ENCODE peak calls at places on chromosomes 4 and X, in six cellular contexts. One of them, this sample, is unnamed.

GRCh38 chrX:95484781-95485180 is 1199.9 kb upstream of the DIAPH2 start:
- DNase-seq in K562: no peak
- DNase-seq in HEK293T: no peak
- DNase-seq in IMR-90: no peak
- DNase-seq in A549: no peak
- DNase-seq in HepG2: no peak
- DNase-seq in this sample: no peak

GRCh38 chrX:96311366-96311765 is 373.3 kb upstream of the DIAPH2 start:
- DNase-seq in K562: no peak
- DNase-seq in HEK293T: no peak
- DNase-seq in IMR-90: no peak
- DNase-seq in A549: no peak
- DNase-seq in HepG2: no peak
- DNase-seq in this sample: no peak

GRCh38 chr4:152363086-152363485 is 172.8 kb downstream of the FBXW7 start:
- DNase-seq in K562: no peak
- DNase-seq in HEK293T: no peak
- DNase-seq in IMR-90: peak
- DNase-seq in A549: no peak
- DNase-seq in HepG2: no peak
- DNase-seq in this sample: no peak

GRCh38 chr4:159006202-159006601 is 96.7 kb upstream of the RAPGEF2 start:
- DNase-seq in K562: no peak
- DNase-seq in HEK293T: no peak
- DNase-seq in IMR-90: peak
- DNase-seq in A549: peak
- DNase-seq in HepG2: peak
- DNase-seq in this sample: no peak

GRCh38 chrX:314049-314448 is 4.5 kb downstream of the GTPBP6 start:
- DNase-seq in K562: no peak
- DNase-seq in HEK293T: no peak
- DNase-seq in IMR-90: no peak
- DNase-seq in A549: no peak
- DNase-seq in HepG2: no peak
- DNase-seq in this sample: no peak

GRCh38 chr4:99467908-99468307 is 32.8 kb upstream of the ADH7 start:
- DNase-seq in K562: no peak
- DNase-seq in HEK293T: no peak
- DNase-seq in IMR-90: no peak
- DNase-seq in A549: no peak
- DNase-seq in HepG2: no peak
- DNase-seq in this sample: no peak

GRCh38 chrX:16145656-16146055 is 21.6 kb upstream of the MAGEB17 start:
- DNase-seq in K562: no peak
- DNase-seq in HEK293T: no peak
- DNase-seq in IMR-90: no peak
- DNase-seq in A549: no peak
- DNase-seq in HepG2: no peak
- DNase-seq in this sample: no peak

GRCh38 chr4:140046573-140046972 is 107.4 kb downstream of the MAML3 start:
- DNase-seq in K562: no peak
- DNase-seq in HEK293T: no peak
- DNase-seq in IMR-90: no peak
- DNase-seq in A549: no peak
- DNase-seq in HepG2: no peak
- DNase-seq in this sample: no peak

GRCh38 chrX:22629105-22629725 is 356.5 kb downstream of the CBLL2 start:
- DNase-seq in K562: no peak
- DNase-seq in HEK293T: no peak
- DNase-seq in IMR-90: peak
- DNase-seq in A549: no peak
- DNase-seq in HepG2: no peak
- DNase-seq in this sample: no peak

GRCh38 chr4:68368566-68369473 is 18.9 kb upstream of the YTHDC1 start:
- DNase-seq in K562: no peak
- DNase-seq in HEK293T: no peak
- DNase-seq in IMR-90: peak
- DNase-seq in A549: peak
- DNase-seq in HepG2: no peak
- DNase-seq in this sample: no peak

GRCh38 chr4:94448815-94449375 is 2.8 kb upstream of the PDLIM5 start:
- DNase-seq in K562: no peak
- DNase-seq in HEK293T: no peak
- DNase-seq in IMR-90: no peak
- DNase-seq in A549: no peak
- DNase-seq in HepG2: no peak
- DNase-seq in this sample: no peak

GRCh38 chr4:70452946-70453345 is 19.1 kb upstream of the MUC7 start:
- DNase-seq in K562: no peak
- DNase-seq in HEK293T: no peak
- DNase-seq in IMR-90: no peak
- DNase-seq in A549: no peak
- DNase-seq in HepG2: no peak
- DNase-seq in this sample: no peak
- TF ChIP-seq BHLHE40 in K562: no peak
- TF ChIP-seq BHLHE40 in HEK293T: no peak
- TF ChIP-seq BHLHE40 in IMR-90: no peak
- TF ChIP-seq BHLHE40 in A549: no peak
- TF ChIP-seq BHLHE40 in HepG2: no peak
- TF ChIP-seq BHLHE40 in this sample: no peak

GRCh38 chrX:25561190-25561589 is 545.4 kb upstream of the ARX start:
- DNase-seq in K562: no peak
- DNase-seq in HEK293T: no peak
- DNase-seq in IMR-90: no peak
- DNase-seq in A549: no peak
- DNase-seq in HepG2: no peak
- DNase-seq in this sample: no peak

GRCh38 chrX:25555521-25555920 is 539.8 kb upstream of the ARX start:
- DNase-seq in K562: no peak
- DNase-seq in HEK293T: no peak
- DNase-seq in IMR-90: no peak
- DNase-seq in A549: no peak
- DNase-seq in HepG2: no peak
- DNase-seq in this sample: no peak

GRCh38 chrX:25558137-25558536 is 542.4 kb upstream of the ARX start:
- DNase-seq in K562: no peak
- DNase-seq in HEK293T: no peak
- DNase-seq in IMR-90: no peak
- DNase-seq in A549: no peak
- DNase-seq in HepG2: no peak
- DNase-seq in this sample: no peak
- TF ChIP-seq BHLHE40 in K562: no peak
- TF ChIP-seq BHLHE40 in HEK293T: no peak
- TF ChIP-seq BHLHE40 in IMR-90: no peak
- TF ChIP-seq BHLHE40 in A549: no peak
- TF ChIP-seq BHLHE40 in HepG2: no peak
- TF ChIP-seq BHLHE40 in this sample: no peak

GRCh38 chrX:153921511-153922285 is 4.4 kb downstream of the ARHGAP4 start:
- DNase-seq in K562: no peak
- DNase-seq in HEK293T: no peak
- DNase-seq in IMR-90: no peak
- DNase-seq in A549: no peak
- DNase-seq in HepG2: no peak
- DNase-seq in this sample: no peak

GRCh38 chrX:153922286-153922573 is 3.8 kb downstream of the ARHGAP4 start:
- DNase-seq in K562: no peak
- DNase-seq in HEK293T: no peak
- DNase-seq in IMR-90: no peak
- DNase-seq in A549: no peak
- DNase-seq in HepG2: no peak
- DNase-seq in this sample: no peak

GRCh38 chrX:153924149-153924861 is 1.8 kb downstream of the ARHGAP4 start:
- DNase-seq in K562: peak
- DNase-seq in HEK293T: peak
- DNase-seq in IMR-90: peak
- DNase-seq in A549: peak
- DNase-seq in HepG2: peak
- DNase-seq in this sample: no peak

GRCh38 chrX:153921070-153921469 is 5.0 kb downstream of the ARHGAP4 start:
- DNase-seq in K562: no peak
- DNase-seq in HEK293T: no peak
- DNase-seq in IMR-90: no peak
- DNase-seq in A549: no peak
- DNase-seq in HepG2: no peak
- DNase-seq in this sample: no peak

GRCh38 chrX:153922932-153923857 is 2.9 kb downstream of the ARHGAP4 start:
- DNase-seq in K562: no peak
- DNase-seq in HEK293T: peak
- DNase-seq in IMR-90: peak
- DNase-seq in A549: peak
- DNase-seq in HepG2: no peak
- DNase-seq in this sample: no peak
- TF ChIP-seq BHLHE40 in K562: no peak
- TF ChIP-seq BHLHE40 in HEK293T: no peak
- TF ChIP-seq BHLHE40 in IMR-90: no peak
- TF ChIP-seq BHLHE40 in A549: no peak
- TF ChIP-seq BHLHE40 in HepG2: no peak
- TF ChIP-seq BHLHE40 in this sample: no peak

DNA sequence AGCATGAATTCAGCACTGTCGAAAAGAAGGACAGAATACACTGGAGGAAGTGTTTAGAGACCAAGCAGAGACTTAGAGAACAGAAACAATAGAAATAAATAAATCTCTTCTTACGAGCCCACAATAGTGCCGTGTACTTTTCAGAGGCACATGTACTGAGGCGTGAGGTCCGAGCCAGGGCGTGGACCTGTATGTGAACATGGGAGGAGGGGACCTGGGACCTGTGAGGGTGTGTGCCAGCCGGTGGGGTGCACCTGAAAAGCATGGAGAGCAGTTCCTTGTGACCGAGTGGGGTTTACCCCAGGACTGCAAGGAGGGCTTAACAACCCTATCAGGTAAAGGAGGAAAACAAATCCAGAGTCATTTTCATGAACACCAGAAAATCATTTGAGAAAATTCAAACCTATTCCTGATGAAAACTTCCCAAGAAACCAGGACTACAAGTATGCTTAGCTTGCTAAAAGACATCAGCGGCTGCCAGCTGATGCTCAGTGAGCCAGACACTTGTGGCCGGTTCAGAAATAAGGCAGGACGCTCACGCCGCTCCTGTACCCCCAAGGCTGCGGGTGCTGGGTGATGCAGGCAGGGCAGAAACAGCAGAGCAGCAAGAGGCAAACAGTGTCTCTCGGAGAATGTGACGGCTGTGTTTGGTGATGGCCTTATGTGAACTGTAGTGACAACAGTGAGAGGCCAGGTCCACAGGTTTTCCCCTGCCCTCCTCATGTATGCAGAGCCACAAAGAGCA is 37.1 kb downstream of the NELFA start:
- DNase-seq in K562: no peak
- DNase-seq in HEK293T: no peak
- DNase-seq in IMR-90: no peak
- DNase-seq in A549: no peak
- DNase-seq in HepG2: no peak
- DNase-seq in this sample: no peak
- TF ChIP-seq BHLHE40 in K562: no peak
- TF ChIP-seq BHLHE40 in HEK293T: no peak
- TF ChIP-seq BHLHE40 in IMR-90: no peak
- TF ChIP-seq BHLHE40 in A549: no peak
- TF ChIP-seq BHLHE40 in HepG2: no peak
- TF ChIP-seq BHLHE40 in this sample: no peak

DNA sequence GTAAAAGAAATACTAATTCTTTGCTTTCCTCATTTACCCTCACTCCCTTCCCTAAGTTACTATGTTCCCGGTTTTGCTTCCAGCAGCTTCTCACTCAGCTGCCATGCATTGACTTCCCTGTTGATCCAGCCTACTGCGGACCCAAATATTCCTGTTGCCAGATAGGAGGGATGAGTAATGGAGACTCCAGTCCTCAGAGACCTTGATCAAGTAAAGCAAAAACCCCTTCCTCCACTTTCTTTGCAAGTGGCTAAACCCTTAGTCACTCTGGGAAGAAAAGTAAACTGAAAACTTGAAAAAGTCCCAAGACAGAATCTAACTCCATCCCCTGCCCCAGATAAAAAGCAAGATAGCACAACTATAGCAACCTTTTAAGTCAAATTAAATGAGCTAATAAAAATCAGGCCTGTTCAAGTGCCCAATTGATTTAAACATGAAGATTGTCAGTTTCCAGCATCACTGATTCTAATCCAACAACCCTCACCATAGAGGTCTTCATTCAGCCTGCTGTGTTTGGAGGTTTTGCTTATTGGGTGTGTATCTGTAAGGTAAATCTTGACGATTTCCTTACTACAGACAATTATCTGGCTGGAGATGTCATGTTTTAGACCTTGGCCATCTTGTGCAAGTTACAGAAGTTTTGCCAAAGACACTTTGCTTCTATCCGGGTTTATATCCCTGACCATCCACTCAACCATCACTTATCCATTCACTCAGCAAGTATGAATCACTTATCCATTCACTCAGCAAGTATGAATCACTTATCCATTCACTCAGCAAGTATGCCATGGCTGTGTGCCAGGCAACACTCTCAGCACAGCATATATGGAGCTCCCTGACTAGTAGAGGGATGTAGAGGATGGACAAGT is 17.6 kb downstream of the FGFBP1 start:
- DNase-seq in K562: no peak
- DNase-seq in HEK293T: no peak
- DNase-seq in IMR-90: peak
- DNase-seq in A549: peak
- DNase-seq in HepG2: no peak
- DNase-seq in this sample: no peak
- TF ChIP-seq BHLHE40 in K562: no peak
- TF ChIP-seq BHLHE40 in HEK293T: no peak
- TF ChIP-seq BHLHE40 in IMR-90: no peak
- TF ChIP-seq BHLHE40 in A549: no peak
- TF ChIP-seq BHLHE40 in HepG2: no peak
- TF ChIP-seq BHLHE40 in this sample: no peak

GRCh38 chr4:38366997-38367396 is 297.0 kb upstream of the KLF3 start:
- DNase-seq in K562: no peak
- DNase-seq in HEK293T: no peak
- DNase-seq in IMR-90: no peak
- DNase-seq in A549: no peak
- DNase-seq in HepG2: no peak
- DNase-seq in this sample: no peak

GRCh38 chr4:38364383-38364963 is 299.5 kb upstream of the KLF3 start:
- DNase-seq in K562: no peak
- DNase-seq in HEK293T: no peak
- DNase-seq in IMR-90: no peak
- DNase-seq in A549: no peak
- DNase-seq in HepG2: no peak
- DNase-seq in this sample: no peak

GRCh38 chr4:38365261-38365660 is 298.7 kb upstream of the KLF3 start:
- DNase-seq in K562: no peak
- DNase-seq in HEK293T: no peak
- DNase-seq in IMR-90: no peak
- DNase-seq in A549: no peak
- DNase-seq in HepG2: no peak
- DNase-seq in this sample: no peak

GRCh38 chr4:38366451-38366850 is 297.5 kb upstream of the KLF3 start:
- DNase-seq in K562: no peak
- DNase-seq in HEK293T: no peak
- DNase-seq in IMR-90: no peak
- DNase-seq in A549: no peak
- DNase-seq in HepG2: no peak
- DNase-seq in this sample: no peak

GRCh38 chr4:38365748-38366310 is 298.2 kb upstream of the KLF3 start:
- DNase-seq in K562: peak
- DNase-seq in HEK293T: no peak
- DNase-seq in IMR-90: no peak
- DNase-seq in A549: no peak
- DNase-seq in HepG2: peak
- DNase-seq in this sample: no peak
- TF ChIP-seq BHLHE40 in K562: no peak
- TF ChIP-seq BHLHE40 in HEK293T: no peak
- TF ChIP-seq BHLHE40 in IMR-90: no peak
- TF ChIP-seq BHLHE40 in A549: no peak
- TF ChIP-seq BHLHE40 in HepG2: no peak
- TF ChIP-seq BHLHE40 in this sample: no peak

This sample was measured in GM12878.